ENCODE peak calls at places on chromosomes 12 and 14, in eight cellular contexts. One of them, this sample, is unnamed.

GRCh38 chr12:95096852-95097251 is 23.4 kb upstream of the NR2C1 start:
- DNase-seq in CD4-positive, alpha-beta T cell: no peak
- DNase-seq in activated naive CD8-positive, alpha-beta T cell treated with anti-CD3 and anti-CD28 coated beads, Interleukin-2, amount 50 U/mL, for 16 hours: no peak
- DNase-seq in activated CD8-positive, alpha-beta memory T cell treated with anti-CD3 and anti-CD28 coated beads, Interleukin-2, amount 10 ng/mL, durations not matched to agents 7 days and 5 days: no peak
- DNase-seq in omental fat pad: no peak
- DNase-seq in AG08396: no peak
- DNase-seq in stimulated activated CD8-positive, alpha-beta memory T cell treated with anti-CD3 and anti-CD28 coated beads, Interleukin-4, amount 100 ng/mL, for 24 hours: no peak
- DNase-seq in testis: peak; percentile 75
- DNase-seq in this sample: no peak

GRCh38 chr12:66232258-66232657 is 43.2 kb downstream of the IRAK3 start:
- DNase-seq in omental fat pad: no peak
- DNase-seq in stimulated activated CD8-positive, alpha-beta memory T cell treated with anti-CD3 and anti-CD28 coated beads, Interleukin-4, amount 100 ng/mL, for 24 hours: no peak
- DNase-seq in activated naive CD8-positive, alpha-beta T cell treated with anti-CD3 and anti-CD28 coated beads, Interleukin-2, amount 50 U/mL, for 16 hours: no peak
- DNase-seq in testis: no peak
- DNase-seq in activated CD8-positive, alpha-beta memory T cell treated with anti-CD3 and anti-CD28 coated beads, Interleukin-2, amount 10 ng/mL, durations not matched to agents 7 days and 5 days: no peak
- DNase-seq in AG08396: no peak
- DNase-seq in CD4-positive, alpha-beta T cell: no peak
- DNase-seq in this sample: no peak

GRCh38 chr12:25960176-25960575 is 1.7 kb downstream of the RASSF8 start:
- DNase-seq in AG08396: no peak
- DNase-seq in stimulated activated CD8-positive, alpha-beta memory T cell treated with anti-CD3 and anti-CD28 coated beads, Interleukin-4, amount 100 ng/mL, for 24 hours: no peak
- DNase-seq in CD4-positive, alpha-beta T cell: no peak
- DNase-seq in omental fat pad: no peak
- DNase-seq in activated naive CD8-positive, alpha-beta T cell treated with anti-CD3 and anti-CD28 coated beads, Interleukin-2, amount 50 U/mL, for 16 hours: no peak
- DNase-seq in activated CD8-positive, alpha-beta memory T cell treated with anti-CD3 and anti-CD28 coated beads, Interleukin-2, amount 10 ng/mL, durations not matched to agents 7 days and 5 days: no peak
- DNase-seq in testis: peak; percentile 46
- DNase-seq in this sample: no peak

GRCh38 chr14:92503756-92504491 is 9.7 kb upstream of the RIN3 start:
- DNase-seq in activated naive CD8-positive, alpha-beta T cell treated with anti-CD3 and anti-CD28 coated beads, Interleukin-2, amount 50 U/mL, for 16 hours: no peak
- DNase-seq in activated CD8-positive, alpha-beta memory T cell treated with anti-CD3 and anti-CD28 coated beads, Interleukin-2, amount 10 ng/mL, durations not matched to agents 7 days and 5 days: no peak
- DNase-seq in omental fat pad: peak; percentile 11
- DNase-seq in CD4-positive, alpha-beta T cell: no peak
- DNase-seq in testis: peak; percentile 74
- DNase-seq in stimulated activated CD8-positive, alpha-beta memory T cell treated with anti-CD3 and anti-CD28 coated beads, Interleukin-4, amount 100 ng/mL, for 24 hours: no peak
- DNase-seq in AG08396: peak; percentile 57
- DNase-seq in this sample: no peak

GRCh38 chr12:41521872-41522379 is 333.8 kb downstream of the PDZRN4 start:
- DNase-seq in stimulated activated CD8-positive, alpha-beta memory T cell treated with anti-CD3 and anti-CD28 coated beads, Interleukin-4, amount 100 ng/mL, for 24 hours: no peak
- DNase-seq in activated CD8-positive, alpha-beta memory T cell treated with anti-CD3 and anti-CD28 coated beads, Interleukin-2, amount 10 ng/mL, durations not matched to agents 7 days and 5 days: no peak
- DNase-seq in activated naive CD8-positive, alpha-beta T cell treated with anti-CD3 and anti-CD28 coated beads, Interleukin-2, amount 50 U/mL, for 16 hours: no peak
- DNase-seq in AG08396: peak; percentile 29
- DNase-seq in omental fat pad: no peak
- DNase-seq in testis: no peak
- DNase-seq in CD4-positive, alpha-beta T cell: no peak
- DNase-seq in this sample: no peak

GRCh38 chr14:74976264-74977113 is 21.1 kb upstream of the PGF start:
- DNase-seq in activated CD8-positive, alpha-beta memory T cell treated with anti-CD3 and anti-CD28 coated beads, Interleukin-2, amount 10 ng/mL, durations not matched to agents 7 days and 5 days: no peak
- DNase-seq in omental fat pad: no peak
- DNase-seq in AG08396: no peak
- DNase-seq in activated naive CD8-positive, alpha-beta T cell treated with anti-CD3 and anti-CD28 coated beads, Interleukin-2, amount 50 U/mL, for 16 hours: no peak
- DNase-seq in CD4-positive, alpha-beta T cell: no peak
- DNase-seq in stimulated activated CD8-positive, alpha-beta memory T cell treated with anti-CD3 and anti-CD28 coated beads, Interleukin-4, amount 100 ng/mL, for 24 hours: no peak
- DNase-seq in testis: no peak
- DNase-seq in this sample: no peak

GRCh38 chr12:106097011-106097410 is 41.7 kb downstream of the NUAK1 start:
- DNase-seq in activated CD8-positive, alpha-beta memory T cell treated with anti-CD3 and anti-CD28 coated beads, Interleukin-2, amount 10 ng/mL, durations not matched to agents 7 days and 5 days: no peak
- DNase-seq in omental fat pad: no peak
- DNase-seq in activated naive CD8-positive, alpha-beta T cell treated with anti-CD3 and anti-CD28 coated beads, Interleukin-2, amount 50 U/mL, for 16 hours: no peak
- DNase-seq in stimulated activated CD8-positive, alpha-beta memory T cell treated with anti-CD3 and anti-CD28 coated beads, Interleukin-4, amount 100 ng/mL, for 24 hours: no peak
- DNase-seq in testis: no peak
- DNase-seq in AG08396: no peak
- DNase-seq in CD4-positive, alpha-beta T cell: no peak
- DNase-seq in this sample: no peak

GRCh38 chr12:92987846-92988621 is 58.9 kb upstream of the EEA1 start:
- DNase-seq in activated CD8-positive, alpha-beta memory T cell treated with anti-CD3 and anti-CD28 coated beads, Interleukin-2, amount 10 ng/mL, durations not matched to agents 7 days and 5 days: peak; percentile 44
- DNase-seq in CD4-positive, alpha-beta T cell: peak; percentile 2
- DNase-seq in activated naive CD8-positive, alpha-beta T cell treated with anti-CD3 and anti-CD28 coated beads, Interleukin-2, amount 50 U/mL, for 16 hours: no peak
- DNase-seq in stimulated activated CD8-positive, alpha-beta memory T cell treated with anti-CD3 and anti-CD28 coated beads, Interleukin-4, amount 100 ng/mL, for 24 hours: no peak
- DNase-seq in AG08396: no peak
- DNase-seq in omental fat pad: no peak
- DNase-seq in testis: no peak
- DNase-seq in this sample: no peak

GRCh38 chr14:89750206-89750867 is 204.2 kb downstream of the EFCAB11 start:
- DNase-seq in omental fat pad: no peak
- DNase-seq in activated CD8-positive, alpha-beta memory T cell treated with anti-CD3 and anti-CD28 coated beads, Interleukin-2, amount 10 ng/mL, durations not matched to agents 7 days and 5 days: no peak
- DNase-seq in testis: no peak
- DNase-seq in AG08396: no peak
- DNase-seq in stimulated activated CD8-positive, alpha-beta memory T cell treated with anti-CD3 and anti-CD28 coated beads, Interleukin-4, amount 100 ng/mL, for 24 hours: no peak
- DNase-seq in activated naive CD8-positive, alpha-beta T cell treated with anti-CD3 and anti-CD28 coated beads, Interleukin-2, amount 50 U/mL, for 16 hours: no peak
- DNase-seq in CD4-positive, alpha-beta T cell: no peak
- DNase-seq in this sample: peak; percentile 29

GRCh38 chr14:88504602-88505001 is 50.2 kb downstream of the PTPN21 start:
- DNase-seq in activated CD8-positive, alpha-beta memory T cell treated with anti-CD3 and anti-CD28 coated beads, Interleukin-2, amount 10 ng/mL, durations not matched to agents 7 days and 5 days: no peak
- DNase-seq in omental fat pad: no peak
- DNase-seq in testis: no peak
- DNase-seq in stimulated activated CD8-positive, alpha-beta memory T cell treated with anti-CD3 and anti-CD28 coated beads, Interleukin-4, amount 100 ng/mL, for 24 hours: no peak
- DNase-seq in AG08396: no peak
- DNase-seq in activated naive CD8-positive, alpha-beta T cell treated with anti-CD3 and anti-CD28 coated beads, Interleukin-2, amount 50 U/mL, for 16 hours: no peak
- DNase-seq in CD4-positive, alpha-beta T cell: no peak
- DNase-seq in this sample: no peak

GRCh38 chr14:104977008-104977680 is 1.0 kb downstream of the AHNAK2 start:
- DNase-seq in CD4-positive, alpha-beta T cell: no peak
- DNase-seq in activated naive CD8-positive, alpha-beta T cell treated with anti-CD3 and anti-CD28 coated beads, Interleukin-2, amount 50 U/mL, for 16 hours: no peak
- DNase-seq in omental fat pad: no peak
- DNase-seq in activated CD8-positive, alpha-beta memory T cell treated with anti-CD3 and anti-CD28 coated beads, Interleukin-2, amount 10 ng/mL, durations not matched to agents 7 days and 5 days: no peak
- DNase-seq in testis: no peak
- DNase-seq in AG08396: no peak
- DNase-seq in stimulated activated CD8-positive, alpha-beta memory T cell treated with anti-CD3 and anti-CD28 coated beads, Interleukin-4, amount 100 ng/mL, for 24 hours: no peak
- DNase-seq in this sample: no peak

GRCh38 chr12:51210690-51211395 is 7.0 kb downstream of the POU6F1 start:
- DNase-seq in testis: no peak
- DNase-seq in omental fat pad: no peak
- DNase-seq in activated naive CD8-positive, alpha-beta T cell treated with anti-CD3 and anti-CD28 coated beads, Interleukin-2, amount 50 U/mL, for 16 hours: no peak
- DNase-seq in AG08396: no peak
- DNase-seq in stimulated activated CD8-positive, alpha-beta memory T cell treated with anti-CD3 and anti-CD28 coated beads, Interleukin-4, amount 100 ng/mL, for 24 hours: no peak
- DNase-seq in CD4-positive, alpha-beta T cell: no peak
- DNase-seq in activated CD8-positive, alpha-beta memory T cell treated with anti-CD3 and anti-CD28 coated beads, Interleukin-2, amount 10 ng/mL, durations not matched to agents 7 days and 5 days: no peak
- DNase-seq in this sample: no peak

GRCh38 chr12:94041833-94042232 is 106.5 kb upstream of the PLXNC1 start:
- DNase-seq in stimulated activated CD8-positive, alpha-beta memory T cell treated with anti-CD3 and anti-CD28 coated beads, Interleukin-4, amount 100 ng/mL, for 24 hours: no peak
- DNase-seq in activated CD8-positive, alpha-beta memory T cell treated with anti-CD3 and anti-CD28 coated beads, Interleukin-2, amount 10 ng/mL, durations not matched to agents 7 days and 5 days: no peak
- DNase-seq in AG08396: no peak
- DNase-seq in activated naive CD8-positive, alpha-beta T cell treated with anti-CD3 and anti-CD28 coated beads, Interleukin-2, amount 50 U/mL, for 16 hours: no peak
- DNase-seq in omental fat pad: no peak
- DNase-seq in CD4-positive, alpha-beta T cell: no peak
- DNase-seq in testis: no peak
- DNase-seq in this sample: no peak

GRCh38 chr12:65962921-65963883 is 138.9 kb downstream of the HMGA2 start:
- DNase-seq in omental fat pad: no peak
- DNase-seq in stimulated activated CD8-positive, alpha-beta memory T cell treated with anti-CD3 and anti-CD28 coated beads, Interleukin-4, amount 100 ng/mL, for 24 hours: no peak
- DNase-seq in testis: peak; percentile 67
- DNase-seq in AG08396: no peak
- DNase-seq in activated CD8-positive, alpha-beta memory T cell treated with anti-CD3 and anti-CD28 coated beads, Interleukin-2, amount 10 ng/mL, durations not matched to agents 7 days and 5 days: no peak
- DNase-seq in activated naive CD8-positive, alpha-beta T cell treated with anti-CD3 and anti-CD28 coated beads, Interleukin-2, amount 50 U/mL, for 16 hours: no peak
- DNase-seq in CD4-positive, alpha-beta T cell: no peak
- DNase-seq in this sample: no peak

GRCh38 chr12:83473408-83474095 is 786.8 kb downstream of the TMTC2 start:
- DNase-seq in omental fat pad: no peak
- DNase-seq in AG08396: no peak
- DNase-seq in activated CD8-positive, alpha-beta memory T cell treated with anti-CD3 and anti-CD28 coated beads, Interleukin-2, amount 10 ng/mL, durations not matched to agents 7 days and 5 days: no peak
- DNase-seq in testis: no peak
- DNase-seq in activated naive CD8-positive, alpha-beta T cell treated with anti-CD3 and anti-CD28 coated beads, Interleukin-2, amount 50 U/mL, for 16 hours: no peak
- DNase-seq in stimulated activated CD8-positive, alpha-beta memory T cell treated with anti-CD3 and anti-CD28 coated beads, Interleukin-4, amount 100 ng/mL, for 24 hours: no peak
- DNase-seq in CD4-positive, alpha-beta T cell: no peak
- DNase-seq in this sample: no peak

GRCh38 chr12:52210186-52210924 is 18.5 kb upstream of the KRT80 start:
- DNase-seq in activated naive CD8-positive, alpha-beta T cell treated with anti-CD3 and anti-CD28 coated beads, Interleukin-2, amount 50 U/mL, for 16 hours: no peak
- DNase-seq in testis: no peak
- DNase-seq in CD4-positive, alpha-beta T cell: no peak
- DNase-seq in AG08396: no peak
- DNase-seq in activated CD8-positive, alpha-beta memory T cell treated with anti-CD3 and anti-CD28 coated beads, Interleukin-2, amount 10 ng/mL, durations not matched to agents 7 days and 5 days: no peak
- DNase-seq in stimulated activated CD8-positive, alpha-beta memory T cell treated with anti-CD3 and anti-CD28 coated beads, Interleukin-4, amount 100 ng/mL, for 24 hours: no peak
- DNase-seq in omental fat pad: peak; percentile 67
- DNase-seq in this sample: no peak

GRCh38 chr14:51912112-51912786 is 51.8 kb downstream of the GNG2 start:
- DNase-seq in activated CD8-positive, alpha-beta memory T cell treated with anti-CD3 and anti-CD28 coated beads, Interleukin-2, amount 10 ng/mL, durations not matched to agents 7 days and 5 days: no peak
- DNase-seq in stimulated activated CD8-positive, alpha-beta memory T cell treated with anti-CD3 and anti-CD28 coated beads, Interleukin-4, amount 100 ng/mL, for 24 hours: no peak
- DNase-seq in AG08396: no peak
- DNase-seq in CD4-positive, alpha-beta T cell: no peak
- DNase-seq in testis: no peak
- DNase-seq in omental fat pad: no peak
- DNase-seq in activated naive CD8-positive, alpha-beta T cell treated with anti-CD3 and anti-CD28 coated beads, Interleukin-2, amount 50 U/mL, for 16 hours: no peak
- DNase-seq in this sample: peak; percentile 55

GRCh38 chr14:28494196-28494595 is 272.4 kb upstream of the FOXG1 start:
- DNase-seq in AG08396: no peak
- DNase-seq in CD4-positive, alpha-beta T cell: no peak
- DNase-seq in stimulated activated CD8-positive, alpha-beta memory T cell treated with anti-CD3 and anti-CD28 coated beads, Interleukin-4, amount 100 ng/mL, for 24 hours: no peak
- DNase-seq in activated CD8-positive, alpha-beta memory T cell treated with anti-CD3 and anti-CD28 coated beads, Interleukin-2, amount 10 ng/mL, durations not matched to agents 7 days and 5 days: no peak
- DNase-seq in activated naive CD8-positive, alpha-beta T cell treated with anti-CD3 and anti-CD28 coated beads, Interleukin-2, amount 50 U/mL, for 16 hours: no peak
- DNase-seq in omental fat pad: no peak
- DNase-seq in testis: no peak
- DNase-seq in this sample: no peak

GRCh38 chr14:35365130-35366047 is 39.2 kb downstream of the NFKBIA start:
- DNase-seq in activated CD8-positive, alpha-beta memory T cell treated with anti-CD3 and anti-CD28 coated beads, Interleukin-2, amount 10 ng/mL, durations not matched to agents 7 days and 5 days: peak; percentile 79
- DNase-seq in stimulated activated CD8-positive, alpha-beta memory T cell treated with anti-CD3 and anti-CD28 coated beads, Interleukin-4, amount 100 ng/mL, for 24 hours: peak; percentile 69
- DNase-seq in testis: peak; percentile 73
- DNase-seq in CD4-positive, alpha-beta T cell: no peak
- DNase-seq in omental fat pad: peak; percentile 67
- DNase-seq in AG08396: peak; percentile 87
- DNase-seq in activated naive CD8-positive, alpha-beta T cell treated with anti-CD3 and anti-CD28 coated beads, Interleukin-2, amount 50 U/mL, for 16 hours: peak; percentile 65
- DNase-seq in this sample: peak; percentile 95

GRCh38 chr12:112716099-112717093 is 75.2 kb upstream of the RPH3A start:
- DNase-seq in stimulated activated CD8-positive, alpha-beta memory T cell treated with anti-CD3 and anti-CD28 coated beads, Interleukin-4, amount 100 ng/mL, for 24 hours: no peak
- DNase-seq in CD4-positive, alpha-beta T cell: no peak
- DNase-seq in AG08396: peak; percentile 20
- DNase-seq in activated CD8-positive, alpha-beta memory T cell treated with anti-CD3 and anti-CD28 coated beads, Interleukin-2, amount 10 ng/mL, durations not matched to agents 7 days and 5 days: no peak
- DNase-seq in omental fat pad: no peak
- DNase-seq in activated naive CD8-positive, alpha-beta T cell treated with anti-CD3 and anti-CD28 coated beads, Interleukin-2, amount 50 U/mL, for 16 hours: no peak
- DNase-seq in testis: peak; percentile 76
- DNase-seq in this sample: no peak

GRCh38 chr12:124917841-124918621 is 3.6 kb upstream of the UBC start:
- DNase-seq in activated naive CD8-positive, alpha-beta T cell treated with anti-CD3 and anti-CD28 coated beads, Interleukin-2, amount 50 U/mL, for 16 hours: no peak
- DNase-seq in AG08396: no peak
- DNase-seq in omental fat pad: no peak
- DNase-seq in testis: no peak
- DNase-seq in CD4-positive, alpha-beta T cell: no peak
- DNase-seq in activated CD8-positive, alpha-beta memory T cell treated with anti-CD3 and anti-CD28 coated beads, Interleukin-2, amount 10 ng/mL, durations not matched to agents 7 days and 5 days: no peak
- DNase-seq in stimulated activated CD8-positive, alpha-beta memory T cell treated with anti-CD3 and anti-CD28 coated beads, Interleukin-4, amount 100 ng/mL, for 24 hours: no peak
- DNase-seq in this sample: no peak

GRCh38 chr12:117356048-117356447 is 5.4 kb downstream of the NOS1 start:
- DNase-seq in CD4-positive, alpha-beta T cell: no peak
- DNase-seq in activated naive CD8-positive, alpha-beta T cell treated with anti-CD3 and anti-CD28 coated beads, Interleukin-2, amount 50 U/mL, for 16 hours: no peak
- DNase-seq in omental fat pad: no peak
- DNase-seq in stimulated activated CD8-positive, alpha-beta memory T cell treated with anti-CD3 and anti-CD28 coated beads, Interleukin-4, amount 100 ng/mL, for 24 hours: no peak
- DNase-seq in activated CD8-positive, alpha-beta memory T cell treated with anti-CD3 and anti-CD28 coated beads, Interleukin-2, amount 10 ng/mL, durations not matched to agents 7 days and 5 days: no peak
- DNase-seq in testis: no peak
- DNase-seq in AG08396: no peak
- DNase-seq in this sample: no peak

GRCh38 chr12:113862570-113863454 is 103.3 kb downstream of the RBM19 start:
- DNase-seq in CD4-positive, alpha-beta T cell: no peak
- DNase-seq in omental fat pad: no peak
- DNase-seq in activated naive CD8-positive, alpha-beta T cell treated with anti-CD3 and anti-CD28 coated beads, Interleukin-2, amount 50 U/mL, for 16 hours: no peak
- DNase-seq in stimulated activated CD8-positive, alpha-beta memory T cell treated with anti-CD3 and anti-CD28 coated beads, Interleukin-4, amount 100 ng/mL, for 24 hours: peak; percentile 7
- DNase-seq in AG08396: peak; percentile 41
- DNase-seq in activated CD8-positive, alpha-beta memory T cell treated with anti-CD3 and anti-CD28 coated beads, Interleukin-2, amount 10 ng/mL, durations not matched to agents 7 days and 5 days: peak; percentile 61
- DNase-seq in testis: peak; percentile 48
- DNase-seq in this sample: no peak

This sample was measured in esophagus muscularis mucosa.